ENCODE peak calls at places on chromosome 15, in ten cellular contexts. O, X, H, G, L, J, Q, B, P and R are unnamed samples.

GRCh38 chr15:40310993-40311392 is 3.3 kb upstream of the PLCB2 start:
- DNase-seq in L (no peak), J (no peak), H (no peak), O (no peak), P (no peak), B (no peak), X (no peak), Q (no peak), G (no peak), R (no peak)

GRCh38 chr15:32998979-32999677 is 195.4 kb downstream of the FMN1 start:
- DNase-seq in L (no peak), H (no peak), X (no peak), P (no peak), O (no peak), Q (no peak), B (no peak), J (no peak), G (no peak), R (no peak)

GRCh38 chr15:23912191-23912590 is 225.1 kb upstream of the NDN start:
- DNase-seq in X (no peak), H (no peak), G (peak), O (peak), J (no peak), L (no peak), Q (no peak), P (no peak), B (peak), R (peak)

GRCh38 chr15:90143176-90143655 is 40.9 kb upstream of the IDH2 start:
- DNase-seq in Q (no peak), O (peak), J (peak), G (peak), P (peak), X (peak), B (peak), L (peak), H (peak), R (peak)

GRCh38 chr15:88256261-88257230 is at the start of gene NTRK3:
- DNase-seq in B (peak), H (no peak), X (peak), O (peak), G (peak), Q (peak), P (peak), L (no peak), J (no peak), R (peak)

GRCh38 chr15:62988701-62989100 is 53.8 kb upstream of the TPM1 start:
- DNase-seq in J (no peak), P (no peak), X (no peak), Q (no peak), L (no peak), B (no peak), H (no peak), G (peak), O (peak), R (no peak)

GRCh38 chr15:98799461-98799971 is 151.2 kb downstream of the IGF1R start:
- DNase-seq in X (peak), Q (peak), G (peak), B (no peak), O (no peak), H (no peak), P (no peak), L (peak), J (peak), R (peak)

GRCh38 chr15:57031605-57032004 is 113.2 kb downstream of the TCF12 start:
- DNase-seq in X (no peak), P (peak), Q (peak), G (peak), B (no peak), L (no peak), H (no peak), O (no peak), J (peak), R (no peak)

GRCh38 chr15:90760661-90761232 is 43.6 kb downstream of the BLM start:
- DNase-seq in P (no peak), J (no peak), X (no peak), Q (no peak), H (no peak), L (no peak), O (no peak), B (no peak), G (no peak), R (no peak)

GRCh38 chr15:96353931-96354730 is 23.6 kb downstream of the NR2F2 start:
- DNase-seq in O (peak), J (peak), B (peak), Q (peak), X (no peak), L (peak), G (peak), P (peak), H (peak), R (peak)

GRCh38 chr15:69059170-69059943 is 44.9 kb downstream of the NOX5 start:
- DNase-seq in J (peak), Q (peak), L (peak), P (peak), G (peak), X (peak), H (peak), O (peak), B (peak), R (peak)

GRCh38 chr15:83205725-83206324 is 1.8 kb downstream of the HDGFL3 start:
- DNase-seq in B (no peak), P (peak), H (peak), O (no peak), G (no peak), L (no peak), Q (peak), J (peak), X (no peak), R (no peak)

GRCh38 chr15:100832178-100832942 is 47.3 kb upstream of the ALDH1A3 start:
- DNase-seq in G (no peak), L (no peak), H (no peak), J (no peak), X (no peak), B (no peak), O (no peak), P (no peak), Q (no peak), R (no peak)

GRCh38 chr15:72092011-72092410 is 25.9 kb downstream of the MYO9A start:
- DNase-seq in G (no peak), J (no peak), X (no peak), B (no peak), P (no peak), O (no peak), H (no peak), Q (no peak), L (no peak), R (no peak)

GRCh38 chr15:31274496-31275330 is 51.9 kb upstream of the KLF13 start:
- DNase-seq in H (no peak), B (no peak), P (no peak), Q (no peak), G (no peak), J (peak), X (no peak), L (no peak), O (peak), R (peak)

GRCh38 chr15:34847598-34847997 is 52.2 kb upstream of the ACTC1 start:
- DNase-seq in X (no peak), H (no peak), Q (peak), B (no peak), P (no peak), L (no peak), O (no peak), J (no peak), G (no peak), R (no peak)

GRCh38 chr15:32718082-32718821 is 448 bp downstream of the GREM1 start:
- DNase-seq in P (peak), G (peak), Q (peak), L (no peak), O (peak), H (no peak), J (no peak), B (peak), X (peak), R (peak)

GRCh38 chr15:52379395-52380111 is 83.9 kb upstream of the MYO5C start:
- DNase-seq in O (no peak), B (no peak), Q (no peak), X (no peak), G (no peak), J (no peak), L (no peak), H (no peak), P (no peak), R (no peak)

GRCh38 chr15:74390552-74391288 is 23.3 kb upstream of the CYP11A1 start:
- DNase-seq in L (no peak), H (no peak), O (no peak), G (no peak), X (no peak), P (no peak), Q (no peak), B (no peak), J (no peak), R (no peak)

GRCh38 chr15:40416056-40416455 is 10.5 kb downstream of the IVD start:
- DNase-seq in O (no peak), P (no peak), X (no peak), L (no peak), B (no peak), H (no peak), Q (no peak), J (no peak), G (no peak), R (no peak)

GRCh38 chr15:38514601-38515000 is 50.0 kb downstream of the RASGRP1 start:
- DNase-seq in H (no peak), J (no peak), Q (no peak), O (peak), X (no peak), P (no peak), G (peak), L (no peak), B (no peak), R (peak)

GRCh38 chr15:78047631-78048409 is 29.7 kb downstream of the TBC1D2B start:
- DNase-seq in Q (peak), L (no peak), O (no peak), J (peak), G (no peak), H (no peak), P (peak), X (no peak), B (no peak), R (no peak)

GRCh38 chr15:68149059-68149458 is 56.1 kb downstream of the CALML4 start:
- DNase-seq in X (peak), O (no peak), G (peak), B (no peak), L (no peak), H (peak), P (peak), Q (peak), J (peak), R (no peak)

GRCh38 chr15:75153084-75153483 is 48.6 kb upstream of the C15orf39 start:
- DNase-seq in O (no peak), J (peak), P (peak), B (no peak), H (peak), G (peak), L (no peak), X (no peak), Q (peak), R (no peak)

GRCh38 chr15:58445861-58446260 is 14.1 kb downstream of the LIPC start:
- DNase-seq in L (no peak), O (no peak), P (no peak), H (no peak), Q (no peak), J (no peak), X (no peak), G (no peak), B (no peak), R (no peak)

GRCh38 chr15:48424076-48424475 is 92.8 kb downstream of the DUT start:
- DNase-seq in G (no peak), B (no peak), P (peak), H (peak), Q (peak), L (peak), X (peak), J (peak), O (no peak), R (no peak)

GRCh38 chr15:78714890-78715289 is 73.9 kb upstream of the CHRNB4 start:
- DNase-seq in O (no peak), B (no peak), L (no peak), H (peak), J (no peak), P (peak), X (peak), Q (peak), G (peak), R (no peak)

GRCh38 chr15:74399511-74400312 is 32.3 kb upstream of the CYP11A1 start:
- DNase-seq in L (no peak), Q (peak), O (no peak), P (peak), X (peak), J (peak), B (no peak), G (no peak), H (peak), R (no peak)

GRCh38 chr15:67474405-67475080 is 46.4 kb upstream of the C15orf61 start:
- DNase-seq in L (no peak), G (no peak), Q (no peak), J (no peak), H (no peak), P (no peak), O (no peak), B (no peak), X (no peak), R (no peak)

GRCh38 chr15:92631721-92632120 is 23.9 kb downstream of the FAM174B start:
- DNase-seq in L (no peak), G (no peak), B (no peak), J (no peak), H (peak), P (no peak), X (no peak), O (no peak), Q (no peak), R (no peak)

GRCh38 chr15:85592148-85592547 is 202.6 kb downstream of the KLHL25 start:
- DNase-seq in Q (peak), P (peak), B (no peak), H (peak), O (no peak), X (peak), L (peak), J (peak), G (peak), R (no peak)

GRCh38 chr15:83107841-83108181 is 366 bp downstream of the TM6SF1 start:
- DNase-seq in Q (no peak), X (no peak), B (no peak), J (no peak), H (no peak), O (no peak), G (no peak), L (no peak), P (no peak), R (no peak)

GRCh38 chr15:70532536-70533186 is 230.7 kb downstream of the UACA start:
- DNase-seq in G (no peak), J (no peak), O (no peak), H (no peak), B (no peak), Q (no peak), P (no peak), L (no peak), X (no peak), R (no peak)

GRCh38 chr15:70530035-70530499 is 233.3 kb downstream of the UACA start:
- DNase-seq in G (no peak), X (no peak), L (no peak), H (no peak), O (no peak), B (no peak), P (no peak), Q (no peak), J (no peak), R (no peak)

GRCh38 chr15:70528816-70529215 is 234.5 kb downstream of the UACA start:
- DNase-seq in L (no peak), J (no peak), P (no peak), X (no peak), O (no peak), H (no peak), B (no peak), Q (no peak), G (no peak), R (no peak)

GRCh38 chr15:70530906-70531305 is 232.5 kb downstream of the UACA start:
- DNase-seq in B (no peak), O (no peak), H (no peak), G (no peak), L (no peak), X (no peak), Q (no peak), J (no peak), P (no peak), R (no peak)

GRCh38 chr15:70530503-70530902 is 232.9 kb downstream of the UACA start:
- DNase-seq in Q (no peak), P (no peak), G (no peak), B (no peak), L (no peak), J (no peak), O (no peak), H (no peak), X (no peak), R (no peak)
- H2AFZ ChIP-seq in Q (no peak), P (no peak), G (no peak), B (no peak), L (no peak), J (no peak), O (no peak), H (no peak), X (no peak), R (no peak)

GRCh38 chr15:70474367-70474681 is 289.0 kb downstream of the UACA start:
- DNase-seq in G (no peak), X (no peak), H (no peak), L (no peak), P (no peak), O (no peak), B (no peak), J (no peak), Q (no peak), R (no peak)

GRCh38 chr15:70475921-70476320 is 287.4 kb downstream of the UACA start:
- DNase-seq in X (no peak), O (no peak), H (no peak), Q (no peak), B (no peak), J (no peak), P (peak), L (no peak), G (no peak), R (no peak)

GRCh38 chr15:70475439-70475781 is 287.9 kb downstream of the UACA start:
- DNase-seq in H (no peak), L (no peak), J (no peak), P (no peak), Q (no peak), G (no peak), X (no peak), O (no peak), B (no peak), R (no peak)

GRCh38 chr15:70473623-70474366 is 289.6 kb downstream of the UACA start:
- DNase-seq in L (no peak), O (no peak), X (no peak), P (peak), J (no peak), H (no peak), G (no peak), Q (peak), B (no peak), R (no peak)

DNA sequence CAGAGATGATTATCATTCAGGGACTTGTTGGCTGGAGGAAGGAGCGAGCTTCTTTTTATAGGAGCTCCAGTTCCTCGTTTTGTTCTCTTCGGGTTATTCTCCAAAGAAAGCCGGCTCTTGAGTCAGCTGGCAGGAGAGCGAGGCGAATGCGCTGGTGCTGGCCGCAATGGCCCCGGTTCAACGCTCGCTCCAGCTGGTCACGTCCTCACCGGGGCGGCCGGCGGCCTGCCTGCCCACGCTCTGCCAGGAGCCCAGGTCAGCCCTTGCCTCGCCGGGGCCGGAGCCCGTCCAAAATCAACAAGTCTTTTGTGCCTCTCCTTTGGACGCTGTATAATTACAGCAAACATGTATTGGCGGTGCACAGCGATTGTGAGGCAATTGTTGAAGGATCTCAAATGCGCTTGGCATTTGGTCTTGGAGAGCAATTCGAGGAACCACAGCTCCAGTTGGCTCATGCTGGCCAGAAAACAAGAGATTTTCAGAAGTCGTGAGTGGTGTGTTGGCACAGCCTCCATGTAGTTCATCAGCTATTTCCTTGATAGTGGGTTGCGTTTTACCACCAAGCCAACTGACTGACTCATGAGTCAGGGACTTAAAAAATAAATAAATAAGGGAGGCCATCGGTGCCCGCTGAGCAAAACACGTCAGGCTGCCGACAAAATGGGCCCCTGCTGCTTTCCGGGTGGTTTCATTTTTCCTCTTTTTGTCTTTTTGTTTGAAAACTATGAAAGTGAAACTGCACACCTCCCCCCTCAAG is 288.5 kb downstream of the UACA start:
- DNase-seq in G (no peak), Q (peak), O (no peak), X (peak), B (no peak), P (peak), J (peak), L (peak), H (peak), R (no peak)
- H2AFZ ChIP-seq in G (no peak), Q (peak), O (no peak), X (peak), B (no peak), P (peak), J (peak), L (peak), H (peak), R (no peak)

GRCh38 chr15:28975766-28976179 is 90.0 kb downstream of the APBA2 start:
- DNase-seq in L (peak), H (peak), B (no peak), P (peak), G (peak), X (peak), Q (peak), J (peak), O (peak), R (peak)
- H2AFZ ChIP-seq in L (no peak), H (no peak), B (no peak), P (no peak), G (no peak), X (no peak), Q (no peak), J (no peak), O (no peak), R (no peak)

DNA sequence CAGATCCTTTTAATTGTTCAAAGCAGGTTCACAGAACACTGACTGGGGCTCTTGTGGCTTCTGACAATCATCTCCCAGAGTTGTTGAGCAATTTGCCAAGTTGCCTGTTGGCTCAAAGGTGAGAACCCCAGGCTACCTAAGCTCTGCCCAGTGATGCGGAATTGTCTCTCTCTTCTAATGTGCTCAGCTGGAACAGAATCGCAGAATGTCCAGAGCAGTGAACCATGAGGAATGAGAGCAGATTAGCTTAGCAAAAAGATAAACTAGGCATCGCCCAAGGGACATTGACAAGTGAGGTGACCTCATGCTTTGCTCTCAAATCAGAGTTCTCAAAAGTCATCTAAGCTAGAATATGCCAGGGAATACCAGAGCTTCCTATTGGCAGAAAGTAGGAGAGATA is 148.1 kb downstream of the WDR76 start:
- DNase-seq in P (peak), G (no peak), H (no peak), O (no peak), L (peak), J (no peak), X (no peak), Q (no peak), B (peak), R (peak)
- H2AFZ ChIP-seq in P (no peak), G (no peak), H (no peak), O (no peak), L (no peak), J (no peak), X (no peak), Q (no peak), B (no peak), R (no peak)